ENCODE peak calls at places on chromosomes 4 and X, in seven cellular contexts. L is heart right ventricle, D is OCI-LY7, B is cardiac fibroblast, M is colonic mucosa, J is breast epithelium, G is suprapubic skin. A is an unnamed sample.

GRCh38 chrX:30513284-30513683 is 64.3 kb downstream of the TASL start:
- DNase-seq in L (no peak), D (peak), B (peak), M (no peak), J (no peak), G (no peak), A (peak)

GRCh38 chr4:40800064-40800463 is 50.3 kb downstream of the NSUN7 start:
- DNase-seq in L (no peak), D (no peak), B (no peak), M (no peak), J (no peak), G (no peak), A (no peak)

GRCh38 chr4:112648263-112649054 is 11.5 kb downstream of the LARP7 start:
- DNase-seq in L (no peak), D (no peak), B (no peak), M (no peak), J (no peak), G (no peak), A (no peak)

GRCh38 chr4:173171987-173172386 is 3.4 kb downstream of the GALNT7 start:
- DNase-seq in L (no peak), D (no peak), B (no peak), M (no peak), J (no peak), G (no peak), A (no peak)

GRCh38 chrX:16957751-16958150 is 11.3 kb downstream of the REPS2 start:
- DNase-seq in L (no peak), D (no peak), B (no peak), M (no peak), J (no peak), G (no peak), A (no peak)

GRCh38 chr4:182897601-182898478 is 19.3 kb downstream of the DCTD start:
- DNase-seq in L (no peak), D (no peak), B (no peak), M (no peak), J (no peak), G (no peak), A (no peak)

GRCh38 chrX:118116308-118117068 is at the start of gene KLHL13:
- DNase-seq in L (peak), D (no peak), B (peak), M (peak), J (no peak), G (peak), A (peak)

GRCh38 chrX:141903400-141904155 is at the start of gene MAGEC1:
- DNase-seq in L (no peak), D (no peak), B (no peak), M (no peak), J (no peak), G (no peak), A (no peak)

GRCh38 chr4:174907508-174907907 is 10.7 kb upstream of the ADAM29 start:
- DNase-seq in L (no peak), D (peak), B (no peak), M (no peak), J (no peak), G (no peak), A (no peak)

GRCh38 chr4:88728146-88728545 is 30.5 kb upstream of the NAP1L5 start:
- DNase-seq in L (peak), D (no peak), B (no peak), M (no peak), J (no peak), G (no peak), A (no peak)

GRCh38 chrX:25144043-25144940 is 128.5 kb upstream of the ARX start:
- DNase-seq in L (peak), D (peak), B (peak), M (peak), J (peak), G (no peak), A (peak)

GRCh38 chr4:95155759-95156451 is 392.9 kb downstream of the UNC5C start:
- DNase-seq in L (no peak), D (peak), B (peak), M (no peak), J (no peak), G (no peak), A (peak)

GRCh38 chr4:83112239-83112638 is 2.3 kb downstream of the PLAC8 start:
- DNase-seq in L (no peak), D (peak), B (no peak), M (no peak), J (no peak), G (no peak), A (peak)

GRCh38 chr4:53656421-53656981 is 65.2 kb upstream of the LNX1 start:
- DNase-seq in L (no peak), D (no peak), B (peak), M (no peak), J (no peak), G (no peak), A (no peak)
- TF ChIP-seq CTCF in L (peak), D (peak), B (peak), M (peak), J (no peak), G (peak), A (no peak)

DNA sequence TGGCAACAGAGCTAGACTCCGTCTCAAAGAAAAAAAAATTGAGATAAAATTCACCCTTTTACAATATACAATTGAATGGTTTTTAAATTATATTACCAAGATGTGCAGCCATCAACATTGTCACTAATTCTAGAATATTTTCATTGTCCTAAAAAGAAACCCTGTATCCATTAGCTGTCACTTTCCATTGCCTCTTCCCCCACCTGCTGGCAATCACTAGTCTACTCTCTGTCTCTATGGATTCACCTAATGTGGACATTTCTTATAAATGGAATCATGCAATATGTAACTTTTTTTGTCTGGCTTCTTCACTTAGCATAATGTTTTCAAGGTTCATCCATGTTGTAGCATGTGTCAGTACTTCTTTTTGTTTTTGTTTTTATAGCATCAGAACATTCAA is 20.8 kb downstream of the ABHD18 start:
- DNase-seq in L (no peak), D (no peak), B (no peak), M (no peak), J (no peak), G (no peak), A (no peak)
- TF ChIP-seq CTCF in L (no peak), D (no peak), B (no peak), M (no peak), J (no peak), G (no peak), A (no peak)

DNA sequence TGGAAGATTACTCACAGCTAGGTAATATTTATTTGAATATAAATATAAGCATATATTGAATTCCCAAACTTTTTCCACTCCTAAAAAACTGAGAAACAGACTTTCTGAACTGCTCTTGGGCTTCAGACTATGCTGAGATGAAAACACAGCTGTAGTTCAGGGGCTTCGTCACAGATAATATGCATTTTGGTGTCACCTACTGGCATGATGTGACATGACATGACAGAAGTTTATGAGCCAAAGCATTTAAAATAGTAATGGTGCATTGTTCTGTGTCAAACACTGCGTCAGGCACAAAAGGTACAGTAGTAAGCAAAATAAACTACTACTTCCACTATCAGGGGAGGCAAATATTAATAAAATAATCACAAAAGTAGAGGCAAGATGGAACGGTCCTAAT is 171.3 kb downstream of the BTC start:
- DNase-seq in L (no peak), D (peak), B (peak), M (peak), J (no peak), G (no peak), A (peak)
- TF ChIP-seq CTCF in L (peak), D (peak), B (peak), M (peak), J (no peak), G (no peak), A (peak)

GRCh38 chrX:34918856-34919255 is 23.7 kb upstream of the FAM47B start:
- DNase-seq in L (peak), D (no peak), B (peak), M (no peak), J (no peak), G (no peak), A (no peak)
- TF ChIP-seq CTCF in L (peak), D (peak), B (peak), M (no peak), J (no peak), G (no peak), A (no peak)

GRCh38 chr4:110637408-110638131 is 14.7 kb upstream of the PITX2 start:
- DNase-seq in L (no peak), D (no peak), B (no peak), M (no peak), J (no peak), G (no peak), A (peak)
- TF ChIP-seq CTCF in L (no peak), D (no peak), B (no peak), M (no peak), J (no peak), G (no peak), A (no peak)

DNA sequence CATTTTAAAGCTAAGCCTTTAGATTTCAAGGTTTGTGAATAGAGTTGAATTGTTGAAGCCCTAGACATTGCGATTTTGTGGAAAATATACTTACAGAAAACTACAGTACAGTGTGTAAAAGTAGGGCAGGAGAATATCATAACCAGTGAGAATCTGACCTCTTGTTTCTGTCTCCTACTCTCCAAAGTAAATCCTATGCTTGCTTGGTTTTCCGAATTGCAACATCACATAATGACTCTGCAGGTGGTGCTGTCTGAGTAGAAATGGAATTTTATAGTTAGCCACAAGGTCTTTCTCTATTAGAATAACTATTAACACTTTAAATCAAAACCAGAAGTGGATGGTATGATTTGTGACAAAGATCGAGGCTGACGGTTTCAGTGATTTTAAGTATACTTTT is 505.6 kb downstream of the RAPGEF2 start:
- DNase-seq in L (no peak), D (no peak), B (peak), M (no peak), J (no peak), G (no peak), A (no peak)
- TF ChIP-seq CTCF in L (no peak), D (no peak), B (no peak), M (no peak), J (no peak), G (no peak), A (no peak)

DNA sequence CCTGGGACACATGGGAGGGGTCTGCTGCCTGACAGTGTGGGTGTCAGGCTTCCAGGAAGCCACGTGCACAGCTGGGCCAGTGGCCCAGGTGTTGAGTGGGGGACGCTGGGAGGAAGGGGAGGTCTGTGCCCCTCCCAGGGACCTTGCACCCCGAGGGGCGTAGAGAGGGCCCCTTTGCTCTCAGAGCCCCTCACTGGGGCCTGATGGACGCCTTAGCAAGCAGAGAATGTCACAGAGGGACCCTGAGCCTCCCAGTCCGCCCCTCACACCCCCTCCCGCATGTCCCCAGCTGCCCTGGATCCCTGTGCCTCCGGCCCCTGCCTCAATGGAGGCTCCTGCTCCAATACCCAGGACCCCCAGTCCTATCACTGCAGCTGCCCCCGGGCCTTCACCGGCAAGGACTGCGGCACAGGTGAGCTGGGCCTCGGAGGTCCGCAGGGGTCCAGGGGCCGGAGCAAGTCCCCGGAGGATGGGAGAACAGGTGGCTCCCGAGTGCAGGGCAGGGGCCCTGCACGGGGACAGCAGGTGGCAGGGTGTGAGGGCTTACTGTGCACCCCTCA is 2.1 kb downstream of the HGFAC start:
- DNase-seq in L (no peak), D (no peak), B (no peak), M (no peak), J (no peak), G (no peak), A (no peak)
- TF ChIP-seq CTCF in L (no peak), D (peak), B (no peak), M (no peak), J (no peak), G (no peak), A (no peak)

GRCh38 chr4:156596026-156596425 is 375.6 kb downstream of the PDGFC start:
- DNase-seq in L (no peak), D (no peak), B (peak), M (no peak), J (no peak), G (no peak), A (no peak)
- TF ChIP-seq CTCF in L (no peak), D (no peak), B (no peak), M (no peak), J (no peak), G (no peak), A (no peak)

GRCh38 chrX:13055486-13055885 is 11.1 kb upstream of the FAM9C start:
- DNase-seq in L (no peak), D (no peak), B (no peak), M (no peak), J (no peak), G (no peak), A (no peak)

GRCh38 chrX:13051529-13052172 is 7.2 kb upstream of the FAM9C start:
- DNase-seq in L (peak), D (peak), B (peak), M (no peak), J (no peak), G (no peak), A (peak)

GRCh38 chrX:13050151-13050550 is 5.7 kb upstream of the FAM9C start:
- DNase-seq in L (no peak), D (no peak), B (no peak), M (no peak), J (no peak), G (no peak), A (no peak)

GRCh38 chrX:13051167-13051528 is 6.7 kb upstream of the FAM9C start:
- DNase-seq in L (no peak), D (no peak), B (no peak), M (no peak), J (no peak), G (no peak), A (no peak)

DNA sequence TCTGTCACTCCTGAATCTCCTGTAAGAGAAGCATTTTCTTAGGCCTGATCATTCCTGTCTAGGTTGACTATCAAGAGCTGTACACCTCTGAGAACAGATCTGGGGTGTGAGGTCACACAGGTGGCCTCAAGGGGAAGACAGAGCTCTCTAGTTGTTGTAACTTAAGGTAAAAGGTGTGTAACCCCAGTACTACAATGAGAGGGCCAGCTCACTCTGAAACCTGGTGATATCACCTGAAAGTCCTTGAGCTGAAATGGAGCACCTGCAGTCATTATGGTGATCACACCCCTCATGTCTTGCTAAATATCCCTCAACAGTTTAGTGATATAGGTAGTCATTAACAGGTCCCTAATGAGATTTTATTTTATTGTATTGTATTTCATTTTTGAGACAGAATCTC is 8.8 kb upstream of the FAM9C start:
- DNase-seq in L (no peak), D (no peak), B (no peak), M (no peak), J (no peak), G (no peak), A (no peak)
- TF ChIP-seq CTCF in L (no peak), D (no peak), B (no peak), M (no peak), J (no peak), G (no peak), A (no peak)

GRCh38 chrX:112008724-112009123 is 73.9 kb downstream of the TRPC5 start:
- DNase-seq in L (no peak), D (no peak), B (no peak), M (no peak), J (no peak), G (no peak), A (no peak)

GRCh38 chrX:112011376-112011775 is 71.2 kb downstream of the TRPC5 start:
- DNase-seq in L (no peak), D (no peak), B (no peak), M (no peak), J (no peak), G (no peak), A (no peak)
- TF ChIP-seq CTCF in L (no peak), D (no peak), B (no peak), M (no peak), J (no peak), G (no peak), A (no peak)

A was measured in GM13977.